ENCODE peak calls at places on chromosomes 5 and 9, in ten cellular contexts. K, G, B, R, I, D, V, S, M and A are unnamed samples.

GRCh38 chr5:158899792-158900191 is 199.9 kb downstream of the EBF1 start:
- DNase-seq in D (peak), V (no peak), I (no peak), S (peak), B (no peak), M (peak), G (no peak), K (peak), R (no peak), A (no peak)

GRCh38 chr9:73270967-73271722 is 119.5 kb downstream of the ANXA1 start:
- DNase-seq in I (no peak), V (no peak), G (no peak), D (no peak), B (no peak), R (peak), K (peak), M (peak), S (no peak), A (peak)

GRCh38 chr5:95712347-95712958 is 18.7 kb upstream of the RHOBTB3 start:
- DNase-seq in D (no peak), G (no peak), V (no peak), I (no peak), S (peak), R (peak), B (no peak), M (peak), K (peak), A (peak)

GRCh38 chr5:19531374-19531952 is 456.5 kb downstream of the CDH18 start:
- DNase-seq in I (peak), S (no peak), G (no peak), V (peak), D (no peak), K (no peak), M (no peak), B (no peak), R (no peak), A (no peak)

GRCh38 chr9:99012957-99013512 is 69.3 kb downstream of the COL15A1 start:
- DNase-seq in G (no peak), S (no peak), I (no peak), D (no peak), V (no peak), M (no peak), K (no peak), R (no peak), B (no peak), A (no peak)

GRCh38 chr9:116791314-116791713 is 104.2 kb downstream of the TRIM32 start:
- DNase-seq in M (peak), S (no peak), V (peak), G (no peak), D (no peak), I (peak), R (no peak), K (peak), B (no peak), A (no peak)

GRCh38 chr9:124946167-124946566 is 5.3 kb upstream of the GOLGA1 start:
- DNase-seq in G (no peak), B (no peak), K (no peak), D (no peak), I (no peak), V (no peak), S (no peak), M (no peak), R (no peak), A (no peak)

GRCh38 chr5:169300468-169301385 is at the start of gene SLIT3:
- DNase-seq in K (peak), B (no peak), M (peak), I (no peak), D (peak), S (no peak), G (no peak), V (no peak), R (peak), A (peak)

GRCh38 chr9:133103987-133104505 is 17.0 kb downstream of the RALGDS start:
- DNase-seq in V (no peak), K (no peak), R (no peak), G (no peak), S (no peak), M (no peak), I (no peak), D (peak), B (no peak), A (no peak)

GRCh38 chr9:100394819-100395218 is 32.1 kb upstream of the MSANTD3 start:
- DNase-seq in I (no peak), M (no peak), R (no peak), S (no peak), G (no peak), V (no peak), K (peak), D (no peak), B (no peak), A (no peak)

GRCh38 chr5:83974151-83974822 is 253.6 kb upstream of the HAPLN1 start:
- DNase-seq in M (no peak), S (no peak), V (no peak), I (no peak), K (peak), G (no peak), R (no peak), D (no peak), B (no peak), A (no peak)

GRCh38 chr5:132218321-132218720 is 9.3 kb downstream of the P4HA2 start:
- DNase-seq in G (no peak), S (no peak), V (no peak), D (no peak), I (no peak), B (no peak), R (no peak), M (no peak), K (no peak), A (no peak)

GRCh38 chr5:170499621-170500020 is 4.2 kb upstream of the KCNIP1 start:
- DNase-seq in M (no peak), S (no peak), I (no peak), D (no peak), K (no peak), B (no peak), V (no peak), R (no peak), G (no peak), A (no peak)

GRCh38 chr5:172140120-172140519 is 47.9 kb downstream of the STK10 start:
- DNase-seq in D (no peak), G (no peak), M (no peak), S (no peak), B (no peak), V (no peak), K (no peak), I (no peak), R (no peak), A (no peak)

GRCh38 chr5:36505021-36505420 is 101.4 kb upstream of the SLC1A3 start:
- DNase-seq in V (no peak), G (no peak), R (no peak), K (no peak), I (no peak), M (no peak), S (no peak), D (no peak), B (no peak), A (no peak)

GRCh38 chr5:111238826-111239225 is 14.6 kb downstream of the CAMK4 start:
- DNase-seq in R (no peak), I (no peak), M (no peak), S (no peak), V (no peak), K (no peak), D (no peak), G (no peak), B (no peak), A (no peak)

GRCh38 chr9:4464911-4465513 is 25.3 kb upstream of the SLC1A1 start:
- DNase-seq in B (peak), I (no peak), V (no peak), S (no peak), M (no peak), G (no peak), K (peak), R (no peak), D (no peak), A (no peak)

GRCh38 chr9:37908698-37909186 is 4.8 kb upstream of the SLC25A51 start:
- DNase-seq in K (peak), I (no peak), B (no peak), M (no peak), S (peak), R (peak), G (no peak), D (no peak), V (no peak), A (no peak)

GRCh38 chr5:139194486-139194885 is 3.7 kb downstream of the SIL1 start:
- DNase-seq in I (no peak), K (no peak), D (no peak), S (no peak), R (no peak), B (no peak), V (no peak), G (no peak), M (no peak), A (no peak)

GRCh38 chr5:154801083-154801482 is 45.9 kb downstream of the LARP1 start:
- DNase-seq in B (no peak), I (no peak), V (no peak), M (no peak), S (no peak), K (peak), R (peak), G (no peak), D (no peak), A (peak)

GRCh38 chr5:170114271-170114670 is 8.6 kb downstream of the FOXI1 start:
- DNase-seq in S (no peak), M (no peak), I (no peak), D (no peak), G (no peak), K (no peak), B (no peak), V (no peak), R (no peak), A (no peak)

GRCh38 chr9:68782546-68782945 is 77.5 kb downstream of the PIP5K1B start:
- DNase-seq in R (no peak), K (no peak), G (no peak), I (no peak), S (no peak), B (no peak), M (no peak), V (no peak), D (no peak), A (no peak)

GRCh38 chr9:127389391-127390242 is 7.4 kb upstream of the SLC2A8 start:
- DNase-seq in G (no peak), B (no peak), V (no peak), I (no peak), D (no peak), M (no peak), K (no peak), R (no peak), S (no peak), A (no peak)

GRCh38 chr9:113602126-113603119 is 138.9 kb downstream of the RGS3 start:
- DNase-seq in D (peak), G (no peak), V (no peak), B (peak), I (no peak), S (peak), R (peak), K (peak), M (peak), A (peak)

GRCh38 chr5:15241216-15241821 is 258.7 kb upstream of the FBXL7 start:
- DNase-seq in G (no peak), S (no peak), R (no peak), B (no peak), D (no peak), K (peak), I (no peak), V (no peak), M (no peak), A (no peak)

GRCh38 chr5:143248822-143249579 is 154.5 kb downstream of the NR3C1 start:
- DNase-seq in R (peak), K (peak), V (no peak), I (no peak), B (no peak), S (no peak), M (peak), D (no peak), G (no peak), A (peak)